ENCODE peak calls at places on chromosomes 3 and 15, in five cellular contexts. One of them, this sample, is unnamed.

GRCh38 chr15:44099671-44100070 is 95.4 kb downstream of the FRMD5 start:
- DNase-seq in suprapubic skin: no peak
- DNase-seq in NB4: no peak
- DNase-seq in sigmoid colon: no peak
- DNase-seq in mucosa of descending colon: no peak
- DNase-seq in this sample: no peak

GRCh38 chr15:80953001-80953952 is 36.3 kb downstream of the MESD start:
- DNase-seq in suprapubic skin: peak
- DNase-seq in NB4: no peak
- DNase-seq in sigmoid colon: no peak
- DNase-seq in mucosa of descending colon: no peak
- DNase-seq in this sample: no peak

GRCh38 chr15:92625297-92625980 is 30.1 kb downstream of the FAM174B start:
- DNase-seq in suprapubic skin: no peak
- DNase-seq in NB4: no peak
- DNase-seq in sigmoid colon: no peak
- DNase-seq in mucosa of descending colon: no peak
- DNase-seq in this sample: no peak

GRCh38 chr15:56971571-56971970 is 53.1 kb downstream of the TCF12 start:
- DNase-seq in suprapubic skin: no peak
- DNase-seq in NB4: no peak
- DNase-seq in sigmoid colon: no peak
- DNase-seq in mucosa of descending colon: no peak
- DNase-seq in this sample: no peak

GRCh38 chr3:29202368-29202767 is 78.5 kb upstream of the RBMS3 start:
- DNase-seq in suprapubic skin: no peak
- DNase-seq in NB4: no peak
- DNase-seq in sigmoid colon: no peak
- DNase-seq in mucosa of descending colon: no peak
- DNase-seq in this sample: no peak

GRCh38 chr3:176683382-176683781 is 513.9 kb downstream of the TBL1XR1 start:
- DNase-seq in suprapubic skin: no peak
- DNase-seq in NB4: no peak
- DNase-seq in sigmoid colon: no peak
- DNase-seq in mucosa of descending colon: no peak
- DNase-seq in this sample: no peak

GRCh38 chr3:126245811-126246727 is 65.7 kb upstream of the ALDH1L1 start:
- DNase-seq in suprapubic skin: no peak
- DNase-seq in NB4: peak
- DNase-seq in sigmoid colon: peak
- DNase-seq in mucosa of descending colon: no peak
- DNase-seq in this sample: no peak

GRCh38 chr3:131277836-131278497 is 103.6 kb upstream of the NUDT16 start:
- DNase-seq in suprapubic skin: no peak
- DNase-seq in NB4: no peak
- DNase-seq in sigmoid colon: no peak
- DNase-seq in mucosa of descending colon: no peak
- DNase-seq in this sample: no peak

GRCh38 chr3:56796202-56796601 is 5.5 kb downstream of the ARHGEF3 start:
- DNase-seq in suprapubic skin: no peak
- DNase-seq in NB4: no peak
- DNase-seq in sigmoid colon: peak
- DNase-seq in mucosa of descending colon: no peak
- DNase-seq in this sample: no peak

GRCh38 chr3:196145420-196146262 is 63.8 kb upstream of the TFRC start:
- DNase-seq in suprapubic skin: no peak
- DNase-seq in NB4: no peak
- DNase-seq in sigmoid colon: no peak
- DNase-seq in mucosa of descending colon: no peak
- DNase-seq in this sample: no peak

GRCh38 chr3:133268772-133269171 is 131.1 kb upstream of the BFSP2 start:
- DNase-seq in suprapubic skin: no peak
- DNase-seq in NB4: no peak
- DNase-seq in sigmoid colon: no peak
- DNase-seq in mucosa of descending colon: no peak
- DNase-seq in this sample: no peak

GRCh38 chr3:8519774-8520448 is 18.3 kb downstream of the LMCD1 start:
- DNase-seq in suprapubic skin: no peak
- DNase-seq in NB4: no peak
- DNase-seq in sigmoid colon: no peak
- DNase-seq in mucosa of descending colon: no peak
- DNase-seq in this sample: no peak

GRCh38 chr3:125593991-125594574 is 1.2 kb downstream of the OSBPL11 start:
- DNase-seq in suprapubic skin: no peak
- DNase-seq in NB4: peak
- DNase-seq in sigmoid colon: no peak
- DNase-seq in mucosa of descending colon: no peak
- DNase-seq in this sample: no peak

GRCh38 chr15:101045835-101046691 is 126.9 kb downstream of the LRRK1 start:
- DNase-seq in suprapubic skin: peak
- DNase-seq in NB4: no peak
- DNase-seq in sigmoid colon: peak
- DNase-seq in mucosa of descending colon: no peak
- DNase-seq in this sample: peak

GRCh38 chr3:13687409-13687989 is 138.6 kb downstream of the FBLN2 start:
- DNase-seq in suprapubic skin: no peak
- DNase-seq in NB4: no peak
- DNase-seq in sigmoid colon: no peak
- DNase-seq in mucosa of descending colon: no peak
- DNase-seq in this sample: no peak

GRCh38 chr3:50444213-50444612 is 59.2 kb downstream of the CACNA2D2 start:
- DNase-seq in suprapubic skin: no peak
- DNase-seq in NB4: no peak
- DNase-seq in sigmoid colon: no peak
- DNase-seq in mucosa of descending colon: no peak
- DNase-seq in this sample: no peak

GRCh38 chr3:142941373-142942123 is 21.9 kb downstream of the PAQR9 start:
- DNase-seq in suprapubic skin: no peak
- DNase-seq in NB4: no peak
- DNase-seq in sigmoid colon: no peak
- DNase-seq in mucosa of descending colon: no peak
- DNase-seq in this sample: no peak

GRCh38 chr3:183260167-183260904 is 7.3 kb downstream of the B3GNT5 start:
- DNase-seq in suprapubic skin: no peak
- DNase-seq in NB4: peak
- DNase-seq in sigmoid colon: no peak
- DNase-seq in mucosa of descending colon: no peak
- DNase-seq in this sample: no peak

GRCh38 chr15:92666780-92667179 is 11.2 kb upstream of the FAM174B start:
- DNase-seq in suprapubic skin: no peak
- DNase-seq in NB4: no peak
- DNase-seq in sigmoid colon: peak
- DNase-seq in mucosa of descending colon: no peak
- DNase-seq in this sample: peak

GRCh38 chr15:93089855-93090305 is 869 bp upstream of the RGMA start:
- DNase-seq in suprapubic skin: no peak
- DNase-seq in NB4: no peak
- DNase-seq in sigmoid colon: peak
- DNase-seq in mucosa of descending colon: no peak
- DNase-seq in this sample: no peak

GRCh38 chr3:63979093-63979492 is 44.2 kb downstream of the PSMD6 start:
- DNase-seq in suprapubic skin: no peak
- DNase-seq in NB4: no peak
- DNase-seq in sigmoid colon: no peak
- DNase-seq in mucosa of descending colon: no peak
- DNase-seq in this sample: no peak

GRCh38 chr3:197854596-197855343 is 63.7 kb downstream of the LRCH3 start:
- DNase-seq in suprapubic skin: no peak
- DNase-seq in NB4: no peak
- DNase-seq in sigmoid colon: no peak
- DNase-seq in mucosa of descending colon: no peak
- DNase-seq in this sample: no peak

GRCh38 chr15:26716069-26716468 is 56.8 kb downstream of the GABRB3 start:
- DNase-seq in suprapubic skin: no peak
- DNase-seq in NB4: no peak
- DNase-seq in sigmoid colon: no peak
- DNase-seq in mucosa of descending colon: no peak
- DNase-seq in this sample: no peak

GRCh38 chr3:7095116-7095515 is 234.2 kb downstream of the GRM7 start:
- DNase-seq in suprapubic skin: no peak
- DNase-seq in NB4: no peak
- DNase-seq in sigmoid colon: no peak
- DNase-seq in mucosa of descending colon: no peak
- DNase-seq in this sample: no peak

GRCh38 chr15:58865420-58865880 is 68.0 kb downstream of the SLTM start:
- DNase-seq in suprapubic skin: no peak
- DNase-seq in NB4: peak
- DNase-seq in sigmoid colon: no peak
- DNase-seq in mucosa of descending colon: no peak
- DNase-seq in this sample: no peak

GRCh38 chr3:63135362-63135761 is 142.7 kb upstream of the SYNPR start:
- DNase-seq in suprapubic skin: no peak
- DNase-seq in NB4: no peak
- DNase-seq in sigmoid colon: no peak
- DNase-seq in mucosa of descending colon: no peak
- DNase-seq in this sample: no peak

GRCh38 chr3:23810342-23811116 is 4.8 kb downstream of the UBE2E1 start:
- DNase-seq in suprapubic skin: peak
- DNase-seq in NB4: peak
- DNase-seq in sigmoid colon: peak
- DNase-seq in mucosa of descending colon: peak
- DNase-seq in this sample: peak

GRCh38 chr3:106717178-106717780 is 660.0 kb upstream of the CCDC54 start:
- DNase-seq in suprapubic skin: no peak
- DNase-seq in NB4: no peak
- DNase-seq in sigmoid colon: no peak
- DNase-seq in mucosa of descending colon: no peak
- DNase-seq in this sample: no peak

GRCh38 chr15:78750566-78750965 is 60.7 kb downstream of the ADAMTS7 start:
- DNase-seq in suprapubic skin: no peak
- DNase-seq in NB4: no peak
- DNase-seq in sigmoid colon: peak
- DNase-seq in mucosa of descending colon: no peak
- DNase-seq in this sample: no peak
- H3K4me3 ChIP-seq in suprapubic skin: no peak
- H3K4me3 ChIP-seq in NB4: no peak
- H3K4me3 ChIP-seq in sigmoid colon: peak
- H3K4me3 ChIP-seq in mucosa of descending colon: no peak
- H3K4me3 ChIP-seq in this sample: peak

DNA sequence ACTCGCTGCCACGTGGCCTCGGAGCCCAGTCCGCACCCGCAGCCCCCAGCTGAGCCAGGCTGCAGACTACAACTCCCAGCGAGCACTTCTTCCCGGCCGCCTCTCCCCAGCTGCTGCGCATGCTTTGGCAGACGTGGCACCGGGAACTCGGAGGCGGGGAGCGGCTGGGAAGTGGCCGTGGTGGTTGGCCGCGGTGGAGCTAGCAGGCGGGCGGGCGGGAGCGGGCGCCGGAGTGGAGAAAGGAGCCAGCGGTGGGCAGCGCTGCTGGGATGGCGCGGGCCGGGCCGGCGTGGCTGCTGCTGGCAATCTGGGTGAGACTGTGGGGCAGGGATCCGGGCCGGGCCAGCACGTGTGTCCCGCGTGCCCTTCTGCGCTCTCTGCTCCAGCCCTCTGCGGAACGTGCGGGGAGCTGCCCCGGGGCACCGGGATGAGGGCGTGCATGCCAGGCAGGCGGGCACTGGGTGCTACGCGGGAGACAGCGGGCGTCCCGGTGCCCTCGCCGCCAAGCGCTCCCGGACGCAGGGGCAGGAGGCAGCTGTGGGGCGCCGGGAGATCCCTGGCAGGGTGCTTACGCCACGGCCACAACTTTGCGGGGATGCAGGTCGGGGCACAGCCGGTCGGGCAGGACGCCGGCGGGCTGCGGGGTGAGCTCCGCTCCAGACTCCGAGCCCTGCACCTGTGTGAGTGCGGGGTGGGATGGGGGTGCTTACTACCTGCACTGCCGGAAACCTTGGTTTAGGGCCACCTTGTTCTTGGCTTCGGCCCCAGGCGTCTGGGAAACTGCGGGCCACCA is at the start of gene PDIA5:
- DNase-seq in suprapubic skin: peak
- DNase-seq in NB4: peak
- DNase-seq in sigmoid colon: peak
- DNase-seq in mucosa of descending colon: peak
- DNase-seq in this sample: peak
- H3K4me3 ChIP-seq in suprapubic skin: peak
- H3K4me3 ChIP-seq in NB4: peak
- H3K4me3 ChIP-seq in sigmoid colon: peak
- H3K4me3 ChIP-seq in mucosa of descending colon: peak
- H3K4me3 ChIP-seq in this sample: peak

GRCh38 chr3:156711113-156711512 is 36.7 kb downstream of the TIPARP start:
- DNase-seq in suprapubic skin: no peak
- DNase-seq in NB4: no peak
- DNase-seq in sigmoid colon: no peak
- DNase-seq in mucosa of descending colon: no peak
- DNase-seq in this sample: no peak
- H3K4me3 ChIP-seq in suprapubic skin: no peak
- H3K4me3 ChIP-seq in NB4: no peak
- H3K4me3 ChIP-seq in sigmoid colon: no peak
- H3K4me3 ChIP-seq in mucosa of descending colon: no peak
- H3K4me3 ChIP-seq in this sample: no peak

GRCh38 chr15:37106490-37107001 is 6.2 kb upstream of the MEIS2 start:
- DNase-seq in suprapubic skin: no peak
- DNase-seq in NB4: peak
- DNase-seq in sigmoid colon: peak
- DNase-seq in mucosa of descending colon: no peak
- DNase-seq in this sample: no peak
- H3K4me3 ChIP-seq in suprapubic skin: peak
- H3K4me3 ChIP-seq in NB4: no peak
- H3K4me3 ChIP-seq in sigmoid colon: peak
- H3K4me3 ChIP-seq in mucosa of descending colon: no peak
- H3K4me3 ChIP-seq in this sample: peak

DNA sequence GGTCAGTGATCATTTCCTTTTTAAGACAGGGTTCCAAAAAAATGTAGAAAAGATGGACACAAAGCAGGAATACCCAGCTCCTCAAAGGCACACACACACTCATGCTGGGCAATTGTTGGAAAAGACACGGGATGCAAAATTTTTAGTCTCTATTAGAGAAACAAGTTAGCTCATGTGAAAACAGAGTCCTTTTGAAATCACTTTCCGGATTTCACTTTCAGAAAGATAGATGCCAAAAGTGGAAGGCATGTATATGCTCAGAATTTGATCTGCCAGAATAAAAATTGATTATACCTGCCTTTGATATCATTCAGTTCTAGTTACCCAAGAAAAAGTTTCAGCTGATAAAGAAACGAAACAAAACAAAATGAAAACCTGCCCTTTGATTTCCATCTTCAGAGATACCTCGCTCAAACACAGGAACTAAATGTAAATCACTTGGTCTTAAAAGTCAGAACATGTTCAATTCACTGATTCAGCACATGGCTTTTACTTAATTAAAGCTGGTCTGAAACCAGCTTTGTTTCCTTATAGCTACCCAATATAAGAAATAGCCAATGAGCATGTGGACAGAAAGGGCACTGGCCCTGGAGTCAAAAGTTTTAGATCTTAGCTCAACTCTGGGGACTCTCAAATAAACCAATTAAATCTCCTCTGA is 52.8 kb downstream of the PLD1 start:
- DNase-seq in suprapubic skin: no peak
- DNase-seq in NB4: no peak
- DNase-seq in sigmoid colon: no peak
- DNase-seq in mucosa of descending colon: no peak
- DNase-seq in this sample: no peak
- H3K4me3 ChIP-seq in suprapubic skin: no peak
- H3K4me3 ChIP-seq in NB4: no peak
- H3K4me3 ChIP-seq in sigmoid colon: no peak
- H3K4me3 ChIP-seq in mucosa of descending colon: no peak
- H3K4me3 ChIP-seq in this sample: no peak

GRCh38 chr15:69991493-69991892 is 106.2 kb downstream of the TLE3 start:
- DNase-seq in suprapubic skin: no peak
- DNase-seq in NB4: no peak
- DNase-seq in sigmoid colon: no peak
- DNase-seq in mucosa of descending colon: no peak
- DNase-seq in this sample: no peak
- H3K4me3 ChIP-seq in suprapubic skin: no peak
- H3K4me3 ChIP-seq in NB4: no peak
- H3K4me3 ChIP-seq in sigmoid colon: no peak
- H3K4me3 ChIP-seq in mucosa of descending colon: no peak
- H3K4me3 ChIP-seq in this sample: no peak

This sample was measured in coronary artery.